ENCODE peak calls at places on chromosomes 11 and 22, in eight cellular contexts. One of them, this sample, is unnamed.

GRCh38 chr22:40855960-40856512 is 403 bp downstream of the ST13 start:
- DNase-seq in stomach: peak; percentile 28
- DNase-seq in left lung: no peak
- DNase-seq in AG04450: no peak
- DNase-seq in cardiac fibroblast: peak; percentile 46
- DNase-seq in A549: no peak
- DNase-seq in HFF-Myc: no peak
- DNase-seq in left ventricle myocardium inferior: peak; percentile 33
- DNase-seq in this sample: no peak

GRCh38 chr11:76371170-76371569 is 9.8 kb downstream of the THAP12 start:
- DNase-seq in AG04450: peak; percentile 66
- DNase-seq in stomach: no peak
- DNase-seq in A549: peak; percentile 41
- DNase-seq in HFF-Myc: peak; percentile 50
- DNase-seq in left ventricle myocardium inferior: no peak
- DNase-seq in cardiac fibroblast: peak; percentile 71
- DNase-seq in left lung: no peak
- DNase-seq in this sample: peak; percentile 73

GRCh38 chr22:20013382-20013871 is 3.2 kb downstream of the ARVCF start:
- DNase-seq in AG04450: no peak
- DNase-seq in A549: no peak
- DNase-seq in stomach: peak; percentile 51
- DNase-seq in left ventricle myocardium inferior: peak; percentile 68
- DNase-seq in HFF-Myc: no peak
- DNase-seq in left lung: peak; percentile 57
- DNase-seq in cardiac fibroblast: peak; percentile 73
- DNase-seq in this sample: peak; percentile 24

GRCh38 chr11:73961321-73961720 is 10.5 kb downstream of the DNAJB13 start:
- DNase-seq in HFF-Myc: no peak
- DNase-seq in A549: no peak
- DNase-seq in AG04450: no peak
- DNase-seq in left ventricle myocardium inferior: no peak
- DNase-seq in stomach: no peak
- DNase-seq in cardiac fibroblast: no peak
- DNase-seq in left lung: no peak
- DNase-seq in this sample: peak; percentile 60

GRCh38 chr22:26597026-26597425 is 7.1 kb upstream of the TPST2 start:
- DNase-seq in AG04450: no peak
- DNase-seq in left ventricle myocardium inferior: no peak
- DNase-seq in left lung: no peak
- DNase-seq in A549: no peak
- DNase-seq in stomach: no peak
- DNase-seq in cardiac fibroblast: no peak
- DNase-seq in HFF-Myc: no peak
- DNase-seq in this sample: no peak

GRCh38 chr11:119723243-119723951 is 5.6 kb downstream of the NECTIN1 start:
- DNase-seq in A549: no peak
- DNase-seq in stomach: no peak
- DNase-seq in left lung: no peak
- DNase-seq in cardiac fibroblast: no peak
- DNase-seq in AG04450: no peak
- DNase-seq in left ventricle myocardium inferior: no peak
- DNase-seq in HFF-Myc: no peak
- DNase-seq in this sample: no peak

GRCh38 chr11:117439256-117439655 is 111.6 kb downstream of the CEP164 start:
- DNase-seq in HFF-Myc: no peak
- DNase-seq in left ventricle myocardium inferior: no peak
- DNase-seq in AG04450: no peak
- DNase-seq in left lung: no peak
- DNase-seq in cardiac fibroblast: no peak
- DNase-seq in stomach: no peak
- DNase-seq in A549: no peak
- DNase-seq in this sample: no peak

GRCh38 chr11:32244453-32244852 is 153.6 kb downstream of the RCN1 start:
- DNase-seq in left lung: no peak
- DNase-seq in AG04450: no peak
- DNase-seq in A549: no peak
- DNase-seq in HFF-Myc: no peak
- DNase-seq in cardiac fibroblast: no peak
- DNase-seq in left ventricle myocardium inferior: no peak
- DNase-seq in stomach: no peak
- DNase-seq in this sample: no peak

GRCh38 chr22:42752912-42753311 is 32.2 kb upstream of the A4GALT start:
- DNase-seq in cardiac fibroblast: peak; percentile 43
- DNase-seq in A549: no peak
- DNase-seq in HFF-Myc: no peak
- DNase-seq in left ventricle myocardium inferior: no peak
- DNase-seq in AG04450: no peak
- DNase-seq in left lung: no peak
- DNase-seq in stomach: no peak
- DNase-seq in this sample: no peak

GRCh38 chr11:14237333-14237988 is 121.5 kb downstream of the RRAS2 start:
- DNase-seq in left lung: no peak
- DNase-seq in cardiac fibroblast: no peak
- DNase-seq in left ventricle myocardium inferior: no peak
- DNase-seq in AG04450: no peak
- DNase-seq in stomach: no peak
- DNase-seq in HFF-Myc: no peak
- DNase-seq in A549: no peak
- DNase-seq in this sample: no peak

DNA sequence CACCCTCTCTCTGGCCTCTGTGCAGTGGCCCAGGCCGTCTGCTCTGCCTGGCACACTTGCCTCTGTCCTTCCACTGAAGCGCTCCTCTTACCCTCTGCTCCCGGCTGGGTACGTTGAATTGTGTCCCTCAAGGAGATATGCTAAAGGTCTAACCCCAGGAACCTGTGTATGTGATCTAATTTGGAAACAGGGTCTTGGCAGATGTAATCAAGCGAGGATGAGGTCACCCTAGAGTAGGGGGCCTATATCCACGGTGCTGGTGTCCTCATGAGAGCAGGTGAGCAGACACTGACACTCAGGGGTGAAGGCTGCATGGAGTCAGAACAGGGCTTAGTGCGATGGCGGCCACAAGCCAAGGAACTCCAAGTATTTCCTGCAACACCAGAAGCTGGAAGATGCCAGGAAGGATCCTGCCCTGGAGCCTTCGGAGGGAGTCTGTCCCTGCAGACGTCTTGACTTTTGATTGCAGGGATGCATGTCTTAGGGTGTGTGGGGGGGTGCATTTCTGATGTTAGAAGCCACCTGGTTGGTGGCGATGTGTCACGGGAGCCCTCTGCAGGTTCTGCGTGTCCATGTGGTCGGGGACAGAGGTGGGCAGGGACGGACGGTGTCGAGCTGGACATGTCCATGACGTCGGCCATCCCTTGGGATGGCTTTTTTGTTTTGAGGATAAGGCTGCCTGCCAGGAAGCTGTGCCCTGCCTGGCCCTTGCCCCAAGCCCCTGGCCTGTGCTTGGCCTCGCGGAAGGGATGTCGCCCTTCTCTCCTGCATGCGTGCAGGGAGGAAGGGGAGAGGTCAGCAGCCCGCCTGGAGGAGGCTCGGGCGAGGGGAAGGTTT is 68.6 kb downstream of the LRP5 start:
- DNase-seq in left ventricle myocardium inferior: peak; percentile 42
- DNase-seq in left lung: no peak
- DNase-seq in stomach: no peak
- DNase-seq in AG04450: no peak
- DNase-seq in cardiac fibroblast: peak; percentile 67
- DNase-seq in HFF-Myc: no peak
- DNase-seq in A549: peak; percentile 35
- DNase-seq in this sample: no peak
- TF ChIP-seq CTCF in left ventricle myocardium inferior: peak; percentile 32
- TF ChIP-seq CTCF in left lung: no peak
- TF ChIP-seq CTCF in stomach: no peak
- TF ChIP-seq CTCF in AG04450: no peak
- TF ChIP-seq CTCF in cardiac fibroblast: no peak
- TF ChIP-seq CTCF in HFF-Myc: no peak
- TF ChIP-seq CTCF in A549: no peak
- TF ChIP-seq CTCF in this sample: no peak

DNA sequence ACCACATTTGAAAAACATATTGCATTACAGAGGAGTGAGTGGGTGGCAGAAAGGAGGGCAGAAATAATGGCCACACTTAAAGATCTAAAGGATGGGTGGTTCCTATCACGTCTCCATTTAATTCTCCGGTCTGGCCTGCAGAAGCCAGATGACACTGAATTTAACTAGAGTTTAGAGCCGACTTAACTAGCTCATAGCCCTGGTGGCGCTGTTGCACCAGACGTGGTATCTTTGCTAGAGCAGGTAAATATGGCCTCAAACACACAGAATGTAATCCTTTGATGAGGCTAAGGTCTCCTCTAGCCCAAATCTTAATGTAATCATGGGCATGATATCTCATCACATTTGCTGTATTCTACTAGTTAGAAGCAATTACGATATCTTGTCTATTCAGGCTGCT is 51.5 kb upstream of the GAL start:
- DNase-seq in AG04450: peak; percentile 16
- DNase-seq in stomach: peak; percentile 66
- DNase-seq in left lung: no peak
- DNase-seq in A549: peak; percentile 51
- DNase-seq in left ventricle myocardium inferior: no peak
- DNase-seq in cardiac fibroblast: peak; percentile 78
- DNase-seq in HFF-Myc: peak; percentile 50
- DNase-seq in this sample: peak; percentile 24
- TF ChIP-seq CTCF in AG04450: peak; percentile 73
- TF ChIP-seq CTCF in stomach: peak; percentile 21
- TF ChIP-seq CTCF in left lung: no peak
- TF ChIP-seq CTCF in A549: peak; percentile 69
- TF ChIP-seq CTCF in left ventricle myocardium inferior: peak; percentile 43
- TF ChIP-seq CTCF in cardiac fibroblast: peak; percentile 64
- TF ChIP-seq CTCF in HFF-Myc: peak; percentile 69
- TF ChIP-seq CTCF in this sample: peak; percentile 75

GRCh38 chr11:4947505-4947904 is at the start of gene OR51A4:
- DNase-seq in left lung: no peak
- DNase-seq in left ventricle myocardium inferior: no peak
- DNase-seq in A549: no peak
- DNase-seq in AG04450: no peak
- DNase-seq in stomach: no peak
- DNase-seq in cardiac fibroblast: no peak
- DNase-seq in HFF-Myc: no peak
- DNase-seq in this sample: no peak
- TF ChIP-seq CTCF in left lung: no peak
- TF ChIP-seq CTCF in left ventricle myocardium inferior: no peak
- TF ChIP-seq CTCF in A549: no peak
- TF ChIP-seq CTCF in AG04450: no peak
- TF ChIP-seq CTCF in stomach: no peak
- TF ChIP-seq CTCF in cardiac fibroblast: no peak
- TF ChIP-seq CTCF in HFF-Myc: no peak
- TF ChIP-seq CTCF in this sample: no peak

GRCh38 chr11:59199546-59200420 is 12.9 kb downstream of the MPEG1 start:
- DNase-seq in HFF-Myc: no peak
- DNase-seq in left lung: no peak
- DNase-seq in cardiac fibroblast: no peak
- DNase-seq in stomach: no peak
- DNase-seq in left ventricle myocardium inferior: no peak
- DNase-seq in A549: no peak
- DNase-seq in AG04450: no peak
- DNase-seq in this sample: no peak

GRCh38 chr11:59200421-59200746 is 12.3 kb downstream of the MPEG1 start:
- DNase-seq in stomach: no peak
- DNase-seq in HFF-Myc: no peak
- DNase-seq in AG04450: no peak
- DNase-seq in left lung: no peak
- DNase-seq in cardiac fibroblast: no peak
- DNase-seq in left ventricle myocardium inferior: no peak
- DNase-seq in A549: no peak
- DNase-seq in this sample: no peak

GRCh38 chr11:59204736-59205135 is 8.0 kb downstream of the MPEG1 start:
- DNase-seq in A549: no peak
- DNase-seq in left lung: no peak
- DNase-seq in AG04450: no peak
- DNase-seq in left ventricle myocardium inferior: no peak
- DNase-seq in cardiac fibroblast: no peak
- DNase-seq in HFF-Myc: no peak
- DNase-seq in stomach: no peak
- DNase-seq in this sample: peak; percentile 13

GRCh38 chr11:59197990-59198389 is 14.7 kb downstream of the MPEG1 start:
- DNase-seq in cardiac fibroblast: peak; percentile 88
- DNase-seq in left lung: peak; percentile 84
- DNase-seq in stomach: peak; percentile 83
- DNase-seq in AG04450: no peak
- DNase-seq in A549: no peak
- DNase-seq in HFF-Myc: no peak
- DNase-seq in left ventricle myocardium inferior: peak; percentile 76
- DNase-seq in this sample: peak; percentile 59

DNA sequence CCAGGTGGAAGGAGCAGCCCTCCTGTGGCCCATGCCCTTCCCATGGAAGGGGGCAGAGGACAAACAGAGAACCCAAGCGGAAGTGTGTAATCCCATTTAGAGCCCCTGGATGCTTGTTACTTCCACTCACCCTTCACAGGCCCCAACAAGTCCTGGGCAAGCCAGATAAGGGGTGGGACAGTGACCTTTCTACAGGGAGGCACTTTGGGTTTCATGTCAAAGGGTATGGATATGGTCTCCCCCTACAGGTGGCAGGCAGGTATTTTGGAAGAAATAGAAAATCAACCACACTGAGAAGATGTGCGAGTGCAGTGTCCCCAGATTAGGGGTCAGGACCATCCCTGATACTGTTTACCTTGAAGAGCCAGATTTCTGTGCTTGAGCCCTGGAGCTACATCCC is 11.4 kb downstream of the MPEG1 start:
- DNase-seq in left ventricle myocardium inferior: no peak
- DNase-seq in A549: no peak
- DNase-seq in cardiac fibroblast: no peak
- DNase-seq in AG04450: no peak
- DNase-seq in stomach: no peak
- DNase-seq in HFF-Myc: no peak
- DNase-seq in left lung: no peak
- DNase-seq in this sample: no peak
- TF ChIP-seq CTCF in left ventricle myocardium inferior: peak; percentile 8
- TF ChIP-seq CTCF in A549: peak; percentile 7
- TF ChIP-seq CTCF in cardiac fibroblast: peak; percentile 10
- TF ChIP-seq CTCF in AG04450: peak; percentile 10
- TF ChIP-seq CTCF in stomach: peak; percentile 29
- TF ChIP-seq CTCF in HFF-Myc: no peak
- TF ChIP-seq CTCF in left lung: no peak
- TF ChIP-seq CTCF in this sample: peak; percentile 53